ENCODE peak calls at places on chromosome 21, in five cellular contexts. Q is T-helper 17 cell; O is fibroblast of the aortic adventitia; L is DMS153; K is activated CD4-positive, alpha-beta T cell treated with anti-CD3 and anti-CD28 coated beads, Interleukin-2, amount 10 ng/mL, durations not matched to agents 7 days and 5 days. F is an unnamed sample.

GRCh38 chr21:29655577-29655976 is 284.2 kb downstream of the GRIK1 start:
- DNase-seq in Q (no peak), O (no peak), L (no peak), K (no peak), F (no peak)

GRCh38 chr21:37208056-37208705 is 59.0 kb downstream of the VPS26C start:
- DNase-seq in Q (no peak), O (no peak), L (no peak), K (peak; percentile 35), F (peak; percentile 69)

GRCh38 chr21:27371688-27372331 is 404.9 kb upstream of the ADAMTS5 start:
- DNase-seq in Q (no peak), O (peak; percentile 80), L (no peak), K (no peak), F (no peak)

GRCh38 chr21:31326478-31327247 is 17.4 kb downstream of the TIAM1 start:
- DNase-seq in Q (no peak), O (peak; percentile 51), L (no peak), K (peak; percentile 65), F (peak; percentile 37)

GRCh38 chr21:18387994-18388393 is 15.6 kb downstream of the TMPRSS15 start:
- DNase-seq in Q (no peak), O (no peak), L (no peak), K (no peak), F (no peak)

GRCh38 chr21:30629173-30629572 is 5.8 kb upstream of the KRTAP20-2 start:
- DNase-seq in Q (no peak), O (no peak), L (no peak), K (no peak), F (no peak)

GRCh38 chr21:33028759-33029511 is 3.2 kb downstream of the OLIG2 start:
- DNase-seq in Q (no peak), O (peak; percentile 18), L (no peak), K (no peak), F (no peak)

GRCh38 chr21:15277498-15277897 is 212.7 kb upstream of the NRIP1 start:
- DNase-seq in Q (no peak), O (no peak), L (no peak), K (no peak), F (no peak)

GRCh38 chr21:41817228-41817627 is 50.4 kb upstream of the RIPK4 start:
- DNase-seq in Q (no peak), O (peak; percentile 80), L (peak; percentile 12), K (peak; percentile 35), F (peak; percentile 36)

GRCh38 chr21:24076179-24076578 is 1531.1 kb downstream of the MRPL39 start:
- DNase-seq in Q (no peak), O (peak; percentile 1), L (no peak), K (no peak), F (no peak)

GRCh38 chr21:44901391-44902074 is 19.2 kb downstream of the ITGB2 start:
- DNase-seq in Q (no peak), O (no peak), L (no peak), K (no peak), F (no peak)

GRCh38 chr21:38505654-38506523 is 7.6 kb upstream of the ERG start:
- DNase-seq in Q (no peak), O (peak; percentile 89), L (peak; percentile 70), K (peak; percentile 59), F (no peak)

GRCh38 chr21:35529141-35529863 is 480.2 kb upstream of the RUNX1 start:
- DNase-seq in Q (no peak), O (peak; percentile 80), L (no peak), K (peak; percentile 44), F (no peak)

GRCh38 chr21:33655591-33656221 is 13.4 kb downstream of the ITSN1 start:
- DNase-seq in Q (no peak), O (peak; percentile 96), L (no peak), K (no peak), F (no peak)

GRCh38 chr21:36690637-36691538 is 8.0 kb upstream of the SIM2 start:
- DNase-seq in Q (no peak), O (peak; percentile 36), L (no peak), K (no peak), F (no peak)

GRCh38 chr21:28521932-28522826 is 470.5 kb downstream of the LTN1 start:
- DNase-seq in Q (no peak), O (peak; percentile 88), L (no peak), K (no peak), F (no peak)

GRCh38 chr21:33198346-33199135 is 31.2 kb upstream of the IFNAR2 start:
- DNase-seq in Q (no peak), O (peak; percentile 26), L (no peak), K (no peak), F (no peak)

GRCh38 chr21:40146201-40146890 is 279.1 kb downstream of the PCP4 start:
- DNase-seq in Q (no peak), O (no peak), L (peak; percentile 56), K (no peak), F (no peak)

F was measured in memory B cell.